ENCODE peak calls at places on chromosomes 5 and 9, in six cellular contexts. G is WTC11; X is T-cell; K is RPMI8226; S is NCI-H748 treated with DMSO at 0.1 percent for 48 hours; J is activated naive CD8-positive, alpha-beta T cell treated with anti-CD3 and anti-CD28 coated beads, Interleukin-2, amount 50 U/mL, for 16 hours. N is an unnamed sample.

GRCh38 chr9:4298255-4299005 is 1.4 kb downstream of the GLIS3 start:
- DNase-seq in X (peak; percentile 9), J (peak; percentile 7), G (no peak), K (peak; percentile 13), S (no peak), N (no peak)

GRCh38 chr9:16524823-16525222 is 345.6 kb downstream of the BNC2 start:
- DNase-seq in G (no peak), X (no peak), S (no peak), J (no peak), K (peak; percentile 10), N (no peak)

GRCh38 chr9:136542246-136543041 is 3.4 kb downstream of the NOTCH1 start:
- DNase-seq in G (no peak), X (no peak), J (no peak), S (no peak), K (no peak), N (no peak)

GRCh38 chr9:137804908-137805356 is 72.7 kb upstream of the CACNA1B start:
- DNase-seq in J (no peak), X (no peak), K (no peak), G (no peak), S (no peak), N (no peak)

GRCh38 chr5:66307647-66308257 is 163.7 kb downstream of the SREK1 start:
- DNase-seq in S (peak; percentile 85), J (no peak), G (no peak), X (no peak), K (peak; percentile 73), N (no peak)

GRCh38 chr9:132411091-132411508 is 1.1 kb downstream of the CFAP77 start:
- DNase-seq in G (peak; percentile 89), J (peak; percentile 19), S (peak; percentile 68), X (peak; percentile 68), K (peak; percentile 95), N (no peak)

GRCh38 chr5:141960018-141960417 is 2.0 kb upstream of the PCDH12 start:
- DNase-seq in K (peak; percentile 69), G (peak; percentile 54), S (no peak), J (no peak), X (no peak), N (no peak)

GRCh38 chr5:170353011-170353890 is 35.9 kb downstream of the KCNMB1 start:
- DNase-seq in G (peak; percentile 59), S (no peak), K (no peak), X (no peak), J (no peak), N (no peak)

GRCh38 chr5:104265531-104266130 is 703.0 kb upstream of the NUDT12 start:
- DNase-seq in K (no peak), J (no peak), S (no peak), G (no peak), X (no peak), N (no peak)

GRCh38 chr9:111965566-111966019 is 69.0 kb downstream of the UGCG start:
- DNase-seq in S (no peak), G (no peak), K (no peak), J (no peak), X (no peak), N (no peak)

GRCh38 chr9:81621785-81622243 is 67.5 kb downstream of the TLE1 start:
- DNase-seq in X (no peak), J (no peak), S (peak; percentile 91), G (peak; percentile 71), K (no peak), N (no peak)

GRCh38 chr9:114696814-114697544 is 15.0 kb upstream of the TEX48 start:
- DNase-seq in X (peak; percentile 27), K (no peak), G (no peak), J (no peak), S (no peak), N (no peak)

GRCh38 chr5:117652001-117652639 is 1077.5 kb upstream of the SEMA6A start:
- DNase-seq in K (peak; percentile 13), G (no peak), X (no peak), J (no peak), S (no peak), N (no peak)

GRCh38 chr9:79049371-79049770 is 522.4 kb upstream of the TLE4 start:
- DNase-seq in X (no peak), S (no peak), K (no peak), J (no peak), G (no peak), N (no peak)

GRCh38 chr9:76086521-76086920 is 196.0 kb downstream of the PCSK5 start:
- DNase-seq in X (no peak), S (no peak), J (no peak), K (no peak), G (no peak), N (no peak)

GRCh38 chr9:69919461-69920061 is 98.9 kb downstream of the CFAP95 start:
- DNase-seq in X (no peak), S (peak; percentile 75), K (peak; percentile 55), G (no peak), J (no peak), N (no peak)

GRCh38 chr5:142063878-142064331 is 44.7 kb upstream of the NDFIP1 start:
- DNase-seq in X (peak; percentile 30), S (peak; percentile 6), K (peak; percentile 27), G (peak; percentile 44), J (no peak), N (peak; percentile 52)

GRCh38 chr9:121348321-121348720 is 21.7 kb downstream of the STOM start:
- DNase-seq in J (no peak), G (no peak), K (no peak), X (no peak), S (no peak), N (no peak)

GRCh38 chr5:142925795-142926194 is 155.6 kb downstream of the ARHGAP26 start:
- DNase-seq in J (no peak), X (no peak), K (no peak), S (no peak), G (no peak), N (no peak)

GRCh38 chr9:16282216-16282615 is 588.3 kb downstream of the BNC2 start:
- DNase-seq in J (no peak), S (no peak), K (peak; percentile 47), G (no peak), X (no peak), N (no peak)

GRCh38 chr5:42950466-42951168 is 89.5 kb downstream of the ANXA2R start:
- DNase-seq in K (peak; percentile 88), G (peak; percentile 44), X (peak; percentile 40), J (no peak), S (peak; percentile 91), N (peak; percentile 46)

GRCh38 chr5:116621599-116621998 is 47.0 kb upstream of the SEMA6A start:
- DNase-seq in K (no peak), G (no peak), X (no peak), S (no peak), J (no peak), N (no peak)

N was measured in gastrocnemius medialis.